ENCODE peak calls at places on chromosomes 4 and X, in six cellular contexts. E is effector memory CD4-positive, alpha-beta T cell; Q is stimulated activated CD4-positive, alpha-beta T cell treated with anti-CD3 and anti-CD28 coated beads, Interleukin-4, amount 100 ng/mL, for 48 hours; Y is mesothelial cell of epicardium; U is NCI-H2107; H is HT-29. M is an unnamed sample.

GRCh38 chrX:31215277-31215815 is 143.5 kb upstream of the FTHL17 start:
- DNase-seq in E (no peak), Q (no peak), Y (no peak), U (no peak), H (no peak), M (no peak)

GRCh38 chrX:51461053-51462050 is 35.0 kb downstream of the NUDT11 start:
- DNase-seq in E (no peak), Q (no peak), Y (no peak), U (peak), H (peak), M (no peak)

GRCh38 chr4:105451346-105451745 is 22.5 kb downstream of the PPA2 start:
- DNase-seq in E (no peak), Q (no peak), Y (no peak), U (no peak), H (no peak), M (no peak)

GRCh38 chr4:7134737-7135388 is 57.5 kb upstream of the SORCS2 start:
- DNase-seq in E (no peak), Q (no peak), Y (no peak), U (no peak), H (no peak), M (no peak)

GRCh38 chrX:54180403-54180802 is 2.7 kb downstream of the FAM120C start:
- DNase-seq in E (no peak), Q (no peak), Y (no peak), U (no peak), H (no peak), M (no peak)

GRCh38 chrX:38052096-38052495 is 45.7 kb downstream of the SYTL5 start:
- DNase-seq in E (no peak), Q (no peak), Y (no peak), U (no peak), H (no peak), M (no peak)

GRCh38 chr4:128793859-128794667 is 15.4 kb upstream of the JADE1 start:
- DNase-seq in E (no peak), Q (no peak), Y (no peak), U (no peak), H (no peak), M (no peak)

GRCh38 chrX:39645059-39645895 is 452.5 kb downstream of the BCOR start:
- DNase-seq in E (no peak), Q (peak), Y (no peak), U (no peak), H (no peak), M (no peak)

GRCh38 chrX:40922307-40922706 is 162.9 kb upstream of the USP9X start:
- DNase-seq in E (no peak), Q (no peak), Y (no peak), U (no peak), H (peak), M (no peak)

GRCh38 chrX:48468247-48468671 is 1.8 kb downstream of the SLC38A5 start:
- DNase-seq in E (no peak), Q (peak), Y (no peak), U (no peak), H (peak), M (peak)

GRCh38 chr4:185470503-185471195 is 884 bp downstream of the CCDC110 start:
- DNase-seq in E (peak), Q (peak), Y (no peak), U (no peak), H (peak), M (peak)

GRCh38 chr4:61425315-61425714 is 225.2 kb downstream of the ADGRL3 start:
- DNase-seq in E (no peak), Q (no peak), Y (no peak), U (no peak), H (no peak), M (no peak)

GRCh38 chrX:101260435-101260834 is 30.7 kb downstream of the TAF7L start:
- DNase-seq in E (no peak), Q (no peak), Y (no peak), U (no peak), H (peak), M (no peak)